ENCODE peak calls at places on chromosomes 3 and 15, in four cellular contexts. F is endodermal cell; I is cardiac muscle cell; O is naive thymus-derived CD4-positive, alpha-beta T cell. C is an unnamed sample. For H3K36me3, the result is how much of the 10 kb centered on the place peaks cover.

GRCh38 chr3:168040624-168041208 is 55.0 kb downstream of the GOLIM4 start:
- DNase-seq in F (peak), I (peak), O (no peak), C (no peak)

GRCh38 chr15:77138167-77138522 is 67.2 kb upstream of the TSPAN3 start:
- DNase-seq in F (no peak), I (no peak), O (no peak), C (no peak)

GRCh38 chr15:29468899-29469298 is 199.3 kb upstream of the NSMCE3 start:
- DNase-seq in F (no peak), I (no peak), O (no peak), C (no peak)

GRCh38 chr15:51866751-51867150 is 37.3 kb downstream of the TMOD3 start:
- DNase-seq in F (no peak), I (no peak), O (no peak), C (no peak)

GRCh38 chr3:186057594-186057993 is 51.3 kb downstream of the ETV5 start:
- DNase-seq in F (no peak), I (no peak), O (no peak), C (no peak)

GRCh38 chr3:86930831-86931230 is 60.1 kb downstream of the VGLL3 start:
- DNase-seq in F (no peak), I (no peak), O (no peak), C (no peak)

GRCh38 chr15:63905558-63906265 is 72.0 kb upstream of the HERC1 start:
- DNase-seq in F (no peak), I (no peak), O (peak), C (no peak)

GRCh38 chr15:100244796-100245495 is 96.8 kb downstream of the ADAMTS17 start:
- DNase-seq in F (no peak), I (no peak), O (no peak), C (no peak)

GRCh38 chr3:78918361-78919020 is 849.3 kb downstream of the ROBO1 start:
- DNase-seq in F (no peak), I (no peak), O (no peak), C (no peak)

GRCh38 chr3:42846682-42847522 is 28.8 kb downstream of the CYP8B1 start:
- DNase-seq in F (no peak), I (no peak), O (peak), C (peak)

GRCh38 chr3:194730369-194730768 is 44.7 kb downstream of the FAM43A start:
- DNase-seq in F (no peak), I (peak), O (no peak), C (no peak)
- H3K4me3 ChIP-seq in F (no peak), I (no peak), O (no peak), C (no peak)

GRCh38 chr15:30939161-30939560 is 35.4 kb downstream of the FAN1 start:
- DNase-seq in F (no peak), I (no peak), O (no peak), C (no peak)
- H3K36me3 ChIP-seq in F (half or more), I (half or more), O (under half), C (under half)

GRCh38 chr15:67839358-67839928 is 402 bp downstream of the RNU6-1 start:
- DNase-seq in F (peak), I (no peak), O (no peak), C (no peak)
- H3K27ac ChIP-seq in F (no peak), I (peak), O (peak), C (peak)

DNA sequence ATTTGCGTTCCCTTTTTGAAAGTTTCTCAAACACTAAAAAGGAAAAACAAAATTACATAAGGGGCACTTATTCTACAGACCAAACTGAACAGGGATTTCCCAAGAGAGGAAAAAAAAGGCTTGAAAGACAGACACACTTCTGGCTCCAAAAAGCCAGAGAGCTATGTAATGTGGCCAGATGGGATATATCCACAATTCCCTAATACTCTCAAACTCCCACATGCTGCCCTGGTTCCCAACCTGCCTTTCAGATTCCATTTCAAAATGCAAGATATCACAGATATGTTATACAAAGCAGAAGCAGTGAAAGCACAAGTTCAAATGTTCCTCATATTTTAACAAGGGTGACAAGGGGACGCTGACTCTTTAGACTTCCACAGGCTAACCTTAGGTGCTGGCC is 1.5 kb downstream of the FRMD4B start:
- DNase-seq in F (no peak), I (no peak), O (no peak), C (no peak)
- H3K4me3 ChIP-seq in F (no peak), I (no peak), O (no peak), C (peak)

GRCh38 chr3:48518755-48519154 is 14.8 kb upstream of the SHISA5 start:
- DNase-seq in F (no peak), I (no peak), O (no peak), C (no peak)
- H3K36me3 ChIP-seq in F (under half), I (under half), O (under half), C (under half)

GRCh38 chr3:35772364-35773009 is 133.2 kb downstream of the ARPP21 start:
- DNase-seq in F (no peak), I (no peak), O (no peak), C (peak)
- H3K27ac ChIP-seq in F (no peak), I (no peak), O (no peak), C (peak)

GRCh38 chr3:108131795-108132134 is 40.9 kb upstream of the CD47 start:
- DNase-seq in F (no peak), I (no peak), O (no peak), C (no peak)

GRCh38 chr3:108131105-108131794 is 40.4 kb upstream of the CD47 start:
- DNase-seq in F (no peak), I (no peak), O (no peak), C (no peak)

GRCh38 chr3:108133858-108134554 is 43.2 kb upstream of the CD47 start:
- DNase-seq in F (no peak), I (no peak), O (no peak), C (no peak)

GRCh38 chr3:108134555-108134880 is 43.7 kb upstream of the CD47 start:
- DNase-seq in F (no peak), I (no peak), O (no peak), C (no peak)

DNA sequence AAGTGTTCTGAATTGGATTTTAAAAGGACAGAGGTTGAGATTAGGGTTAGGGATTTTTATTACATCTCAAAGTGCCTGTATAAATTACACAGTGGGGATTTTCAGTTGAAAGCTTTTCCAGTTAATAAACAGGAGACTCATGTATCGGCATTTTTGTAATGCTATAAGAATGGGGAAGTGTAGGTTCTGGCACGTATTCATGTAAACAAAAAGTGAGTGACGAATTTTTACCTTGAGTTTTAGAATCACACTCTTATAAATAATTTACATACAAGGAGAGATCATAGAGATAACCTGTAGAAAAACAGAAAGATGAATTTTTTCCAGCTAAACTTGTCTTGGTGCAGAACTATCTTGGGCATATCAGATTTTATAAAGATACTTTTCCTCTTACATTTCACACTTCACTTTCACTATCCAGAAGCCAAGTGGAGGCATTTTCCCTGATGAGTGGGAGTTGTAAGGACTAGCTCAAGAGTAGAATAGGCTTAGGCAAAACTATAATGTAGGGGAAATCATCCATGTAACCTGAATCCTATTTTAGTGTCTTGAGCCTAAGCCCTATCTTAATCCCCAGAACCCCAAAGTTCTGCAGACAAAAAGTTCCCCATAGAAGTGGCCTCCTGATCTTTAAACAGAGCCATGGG is 42.0 kb upstream of the CD47 start:
- DNase-seq in F (no peak), I (no peak), O (no peak), C (no peak)
- H3K4me3 ChIP-seq in F (no peak), I (no peak), O (peak), C (no peak)

C was measured in psoas muscle.